ENCODE peak calls at places on chromosomes 7 and 10, in eight cellular contexts. T is upper lobe of right lung, J is HCT116, F is fibroblast of lung, H is neural progenitor cell, O is thoracic aorta, G is dorsolateral prefrontal cortex, M is gastrocnemius medialis. L is an unnamed sample.

GRCh38 chr7:94655562-94655883 is 410 bp downstream of the SGCE start:
- DNase-seq in T (no peak), J (no peak), F (peak; percentile 35), H (peak; percentile 61), O (no peak), G (peak; percentile 47), M (no peak), L (no peak)

GRCh38 chr10:3898821-3899220 is 113.8 kb upstream of the KLF6 start:
- DNase-seq in T (no peak), J (peak; percentile 34), F (peak; percentile 15), H (no peak), O (no peak), G (no peak), M (no peak), L (peak; percentile 60)

GRCh38 chr10:104273899-104274575 is 5.1 kb downstream of the GSTO2 start:
- DNase-seq in T (no peak), J (no peak), F (no peak), H (no peak), O (no peak), G (no peak), M (no peak), L (no peak)

GRCh38 chr10:124381011-124381591 is 37.6 kb downstream of the OAT start:
- DNase-seq in T (peak; percentile 37), J (no peak), F (peak; percentile 60), H (no peak), O (no peak), G (no peak), M (no peak), L (no peak)

GRCh38 chr10:122557516-122557915 is 3.0 kb upstream of the DMBT1 start:
- DNase-seq in T (peak; percentile 75), J (peak; percentile 31), F (no peak), H (peak; percentile 39), O (no peak), G (no peak), M (no peak), L (no peak)

GRCh38 chr7:27251513-27252306 is 9.1 kb downstream of the EVX1 start:
- DNase-seq in T (no peak), J (no peak), F (no peak), H (peak; percentile 68), O (no peak), G (no peak), M (no peak), L (no peak)

GRCh38 chr7:112411186-112411795 is 39.0 kb upstream of the IFRD1 start:
- DNase-seq in T (no peak), J (no peak), F (peak; percentile 31), H (no peak), O (no peak), G (no peak), M (no peak), L (no peak)

GRCh38 chr7:52017802-52018679 is 701.4 kb upstream of the COBL start:
- DNase-seq in T (no peak), J (no peak), F (no peak), H (peak; percentile 85), O (no peak), G (no peak), M (no peak), L (no peak)

GRCh38 chr10:67836491-67836890 is 1.5 kb downstream of the DNAJC12 start:
- DNase-seq in T (no peak), J (no peak), F (no peak), H (no peak), O (no peak), G (no peak), M (no peak), L (no peak)

GRCh38 chr10:100730739-100731602 is 14.4 kb upstream of the PAX2 start:
- DNase-seq in T (peak; percentile 69), J (no peak), F (peak; percentile 18), H (peak; percentile 56), O (no peak), G (peak; percentile 42), M (no peak), L (no peak)

GRCh38 chr7:46558482-46559193 is 637.6 kb upstream of the IGFBP3 start:
- DNase-seq in T (no peak), J (no peak), F (peak; percentile 83), H (no peak), O (no peak), G (no peak), M (no peak), L (no peak)

GRCh38 chr10:117728087-117728486 is 185.5 kb downstream of the EMX2 start:
- DNase-seq in T (no peak), J (no peak), F (no peak), H (no peak), O (no peak), G (no peak), M (no peak), L (no peak)

GRCh38 chr10:77925410-77925794 is 1.2 kb downstream of the DLG5 start:
- DNase-seq in T (no peak), J (no peak), F (peak; percentile 45), H (no peak), O (no peak), G (no peak), M (no peak), L (no peak)

GRCh38 chr7:80659120-80660055 is 20.9 kb downstream of the CD36 start:
- DNase-seq in T (no peak), J (peak; percentile 31), F (peak; percentile 25), H (peak; percentile 37), O (no peak), G (no peak), M (no peak), L (no peak)

GRCh38 chr7:80656029-80656428 is 17.6 kb downstream of the CD36 start:
- DNase-seq in T (no peak), J (no peak), F (no peak), H (no peak), O (no peak), G (no peak), M (no peak), L (no peak)

GRCh38 chr7:80654887-80655340 is 16.5 kb downstream of the CD36 start:
- DNase-seq in T (no peak), J (no peak), F (no peak), H (no peak), O (no peak), G (no peak), M (no peak), L (no peak)
- H3K27ac ChIP-seq in T (no peak overlapping the region), J (no peak overlapping the region), F (no peak overlapping the region), H (no peak overlapping the region), O (no peak overlapping the region), G (no peak overlapping the region), M (peak overlapping the region; percentile 88), L (no peak overlapping the region)

GRCh38 chr10:35037104-35037503 is 53.0 kb downstream of the CUL2 start:
- DNase-seq in T (no peak), J (no peak), F (no peak), H (no peak), O (no peak), G (no peak), M (no peak), L (no peak)
- TF ChIP-seq CTCF in T (no peak), J (peak; percentile 28), F (no peak), H (no peak), O (no peak), G (no peak), M (no peak), L (no peak)

GRCh38 chr7:36047254-36047653 is 105.8 kb upstream of the EEPD1 start:
- DNase-seq in T (no peak), J (no peak), F (peak; percentile 15), H (no peak), O (no peak), G (no peak), M (no peak), L (no peak)
- H3K27ac ChIP-seq in T (peak overlapping the region; percentile 15), J (no peak overlapping the region), F (no peak overlapping the region), H (no peak overlapping the region), O (no peak overlapping the region), G (no peak overlapping the region), M (peak overlapping the region; percentile 91), L (no peak overlapping the region)

GRCh38 chr10:80372675-80373074 is 16.1 kb downstream of the DYDC2 start:
- DNase-seq in T (no peak), J (no peak), F (no peak), H (no peak), O (no peak), G (no peak), M (no peak), L (no peak)
- TF ChIP-seq CTCF in T (no peak), J (no peak), F (no peak), H (no peak), O (no peak), G (no peak), M (no peak), L (no peak)

GRCh38 chr7:70116867-70117266 is 518.6 kb downstream of the AUTS2 start:
- DNase-seq in T (no peak), J (no peak), F (no peak), H (no peak), O (no peak), G (no peak), M (no peak), L (no peak)
- H3K27ac ChIP-seq in T (no peak overlapping the region), J (no peak overlapping the region), F (no peak overlapping the region), H (no peak overlapping the region), O (no peak overlapping the region), G (no peak overlapping the region), M (no peak overlapping the region), L (no peak overlapping the region)

GRCh38 chr7:66142996-66143395 is 28.3 kb downstream of the CRCP start:
- DNase-seq in T (no peak), J (no peak), F (no peak), H (no peak), O (no peak), G (no peak), M (no peak), L (no peak)

GRCh38 chr7:66138994-66139752 is 24.5 kb downstream of the CRCP start:
- DNase-seq in T (no peak), J (no peak), F (peak; percentile 56), H (no peak), O (no peak), G (no peak), M (no peak), L (no peak)

GRCh38 chr7:66143876-66144332 is 29.3 kb downstream of the CRCP start:
- DNase-seq in T (no peak), J (no peak), F (no peak), H (no peak), O (no peak), G (no peak), M (no peak), L (no peak)

GRCh38 chr7:66142334-66142733 is 27.7 kb downstream of the CRCP start:
- DNase-seq in T (no peak), J (no peak), F (no peak), H (no peak), O (no peak), G (no peak), M (no peak), L (no peak)

DNA sequence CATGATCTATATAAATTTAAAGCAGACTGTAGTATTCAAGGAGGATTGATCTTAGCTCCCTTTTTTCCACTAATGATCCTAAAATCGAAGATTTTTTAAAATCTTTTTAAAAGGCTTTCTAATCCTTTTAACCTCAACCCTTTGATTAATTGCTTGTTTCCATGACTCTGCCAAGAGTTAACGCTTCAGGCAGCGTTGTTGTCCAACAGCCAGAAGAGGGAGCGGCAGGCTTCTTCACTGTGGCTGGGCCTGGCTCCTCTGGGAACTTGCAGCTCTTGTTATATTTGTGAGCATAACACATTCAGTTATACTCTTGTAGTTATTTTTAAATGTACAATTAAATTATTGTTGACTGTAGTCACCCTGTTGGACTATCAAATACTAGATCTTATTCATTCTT is 26.3 kb downstream of the CRCP start:
- DNase-seq in T (peak; percentile 74), J (no peak), F (peak; percentile 82), H (peak; percentile 51), O (no peak), G (peak; percentile 62), M (peak; percentile 23), L (peak; percentile 71)
- TF ChIP-seq CTCF in T (peak; percentile 64), J (peak; percentile 51), F (peak; percentile 85), H (peak; percentile 56), O (peak; percentile 46), G (peak; percentile 26), M (peak; percentile 51), L (peak; percentile 64)

GRCh38 chr10:91190388-91190870 is 30.0 kb upstream of the PCGF5 start:
- DNase-seq in T (no peak), J (no peak), F (peak; percentile 74), H (no peak), O (no peak), G (no peak), M (no peak), L (no peak)
- H3K27ac ChIP-seq in T (no peak overlapping the region), J (no peak overlapping the region), F (peak overlapping the region; percentile 62), H (no peak overlapping the region), O (peak overlapping the region; percentile 80), G (peak overlapping the region; percentile 85), M (peak overlapping the region; percentile 83), L (no peak overlapping the region)